ENCODE peak calls at places on chromosome 14, in nine cellular contexts. C is cardiac muscle cell; V is foreskin keratinocyte; R is effector memory CD4-positive, alpha-beta T cell; A is right lobe of liver; G is HAP-1; W is uterus; X is OCI-LY7; L is body of pancreas. J is an unnamed sample.

GRCh38 chr14:60648934-60649814 is at the start of gene SIX1:
- DNase-seq in C (peak; percentile 90), V (no peak), R (no peak), A (no peak), G (peak; percentile 89), W (peak; percentile 54), X (no peak), L (peak; percentile 71), J (no peak)

GRCh38 chr14:21205026-21205677 is 49.3 kb upstream of the OR5AU1 start:
- DNase-seq in C (no peak), V (no peak), R (no peak), A (no peak), G (no peak), W (no peak), X (no peak), L (no peak), J (no peak)

GRCh38 chr14:61034416-61035100 is 53.5 kb downstream of the SLC38A6 start:
- DNase-seq in C (no peak), V (no peak), R (no peak), A (no peak), G (no peak), W (no peak), X (peak; percentile 79), L (peak; percentile 6), J (no peak)

GRCh38 chr14:69345402-69345801 is 52.7 kb downstream of the ERH start:
- DNase-seq in C (no peak), V (no peak), R (no peak), A (no peak), G (no peak), W (no peak), X (no peak), L (no peak), J (no peak)

GRCh38 chr14:102086346-102086971 is 385 bp downstream of the HSP90AA1 start:
- DNase-seq in C (peak; percentile 64), V (no peak), R (peak; percentile 59), A (no peak), G (peak; percentile 43), W (peak; percentile 51), X (peak; percentile 70), L (peak; percentile 70), J (no peak)

GRCh38 chr14:20419404-20419803 is 6.1 kb upstream of the TEP1 start:
- DNase-seq in C (no peak), V (no peak), R (no peak), A (no peak), G (no peak), W (no peak), X (no peak), L (no peak), J (no peak)

GRCh38 chr14:106840258-106840657 is 1313.9 kb downstream of the TMEM121 start:
- DNase-seq in C (no peak), V (no peak), R (no peak), A (no peak), G (no peak), W (no peak), X (peak; percentile 74), L (no peak), J (no peak)

GRCh38 chr14:23402296-23403138 is 5.6 kb downstream of the MYH6 start:
- DNase-seq in C (peak; percentile 33), V (no peak), R (no peak), A (no peak), G (no peak), W (no peak), X (no peak), L (no peak), J (no peak)

GRCh38 chr14:55297611-55298323 is 26.5 kb downstream of the FBXO34 start:
- DNase-seq in C (no peak), V (peak; percentile 67), R (no peak), A (no peak), G (no peak), W (no peak), X (peak; percentile 19), L (peak; percentile 69), J (no peak)

GRCh38 chr14:89304972-89305703 is 111.9 kb downstream of the FOXN3 start:
- DNase-seq in C (no peak), V (no peak), R (no peak), A (no peak), G (peak; percentile 83), W (peak; percentile 39), X (peak; percentile 58), L (no peak), J (no peak)

GRCh38 chr14:21097616-21098133 is 780 bp downstream of the ZNF219 start:
- DNase-seq in C (peak; percentile 62), V (no peak), R (no peak), A (no peak), G (peak; percentile 69), W (peak; percentile 41), X (peak; percentile 37), L (peak; percentile 56), J (no peak)

DNA sequence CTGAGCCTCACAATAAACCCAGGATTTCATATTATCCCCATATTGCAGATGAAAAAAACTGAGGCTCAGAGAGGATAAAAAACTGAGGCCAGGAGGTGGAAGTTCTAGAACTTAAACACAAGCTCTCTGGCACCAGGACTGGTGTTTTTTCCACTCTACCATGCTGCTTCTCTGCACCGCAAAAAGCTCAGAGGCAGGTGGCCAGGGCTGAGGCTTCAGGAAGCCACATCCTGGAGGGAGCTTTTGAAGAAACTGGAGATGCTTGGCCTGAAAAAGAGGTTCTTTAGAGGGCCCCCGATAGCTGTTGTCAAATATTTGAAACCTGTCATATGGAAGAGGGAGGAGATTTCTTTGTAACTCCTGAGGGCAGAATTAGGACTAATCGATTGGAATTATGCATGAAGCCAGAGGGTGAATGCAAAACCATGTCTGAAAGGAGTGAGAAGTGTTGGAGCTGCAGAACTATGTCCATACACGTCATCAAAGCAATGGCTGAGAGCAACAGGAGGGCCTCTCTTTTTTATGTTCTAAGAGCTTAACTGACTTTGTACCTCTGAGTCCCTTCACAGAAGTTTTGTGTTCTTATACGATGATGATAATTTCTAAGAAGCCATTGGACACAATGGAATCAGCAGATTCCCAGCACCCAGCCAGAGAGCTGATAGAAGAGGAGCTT is 448.6 kb downstream of the FUT8 start:
- DNase-seq in C (no peak), V (no peak), R (no peak), A (no peak), G (no peak), W (no peak), X (no peak), L (no peak), J (no peak)
- H3K4me1 ChIP-seq in C (no peaks in the 10 kb centered on the region), V (no peaks in the 10 kb centered on the region), R (peaks cover 19% of the 10 kb centered on the region), A (no peaks in the 10 kb centered on the region), G (no peaks in the 10 kb centered on the region), W (no peaks in the 10 kb centered on the region), X (no peaks in the 10 kb centered on the region), L (peaks cover 12% of the 10 kb centered on the region), J (no peaks in the 10 kb centered on the region)

GRCh38 chr14:77303417-77304156 is 17.1 kb downstream of the POMT2 start:
- DNase-seq in C (no peak), V (peak; percentile 94), R (no peak), A (no peak), G (peak; percentile 53), W (no peak), X (no peak), L (no peak), J (no peak)
- H3K4me1 ChIP-seq in C (peaks cover 3% of the 10 kb centered on the region), V (peaks cover 31% of the 10 kb centered on the region), R (no peaks in the 10 kb centered on the region), A (no peaks in the 10 kb centered on the region), G (peaks cover 11% of the 10 kb centered on the region), W (peaks cover 6% of the 10 kb centered on the region), X (no peaks in the 10 kb centered on the region), L (peaks cover 9% of the 10 kb centered on the region), J (no peaks in the 10 kb centered on the region)

GRCh38 chr14:64503434-64504309 is at the start of gene ZBTB25:
- DNase-seq in C (peak; percentile 95), V (peak; percentile 81), R (peak; percentile 99), A (peak; percentile 90), G (peak; percentile 94), W (peak; percentile 89), X (peak; percentile 92), L (peak; percentile 92), J (peak; percentile 48)

GRCh38 chr14:64502476-64503183 is 1.0 kb downstream of the ZBTB25 start:
- DNase-seq in C (peak; percentile 24), V (peak; percentile 81), R (no peak), A (peak; percentile 51), G (peak; percentile 43), W (no peak), X (peak; percentile 48), L (peak; percentile 51), J (no peak)

GRCh38 chr14:64504897-64505771 is 564 bp downstream of the ZBTB1 start:
- DNase-seq in C (peak; percentile 94), V (peak; percentile 81), R (peak; percentile 74), A (peak; percentile 89), G (peak; percentile 93), W (peak; percentile 86), X (peak; percentile 93), L (peak; percentile 90), J (peak; percentile 57)

GRCh38 chr14:64503184-64503433 is 529 bp downstream of the ZBTB25 start:
- DNase-seq in C (peak; percentile 29), V (no peak), R (no peak), A (no peak), G (no peak), W (no peak), X (no peak), L (no peak), J (no peak)

GRCh38 chr14:64504310-64504896 is at the start of gene ZBTB1:
- DNase-seq in C (peak; percentile 88), V (peak; percentile 78), R (peak; percentile 77), A (peak; percentile 86), G (peak; percentile 86), W (peak; percentile 78), X (peak; percentile 87), L (peak; percentile 83), J (peak; percentile 41)
- H3K4me1 ChIP-seq in C (peaks cover 29% of the 10 kb centered on the region), V (peaks cover 34% of the 10 kb centered on the region), R (peaks cover 47% of the 10 kb centered on the region), A (no peaks in the 10 kb centered on the region), G (peaks cover 30% of the 10 kb centered on the region), W (peaks cover 6% of the 10 kb centered on the region), X (peaks cover 58% of the 10 kb centered on the region), L (peaks cover 57% of the 10 kb centered on the region), J (peaks cover 2% of the 10 kb centered on the region)

GRCh38 chr14:95496111-95496681 is 20.3 kb downstream of the SYNE3 start:
- DNase-seq in C (peak; percentile 29), V (no peak), R (no peak), A (no peak), G (no peak), W (no peak), X (no peak), L (no peak), J (no peak)

GRCh38 chr14:95493976-95494375 is 22.5 kb downstream of the SYNE3 start:
- DNase-seq in C (no peak), V (no peak), R (no peak), A (no peak), G (no peak), W (no peak), X (no peak), L (no peak), J (no peak)

GRCh38 chr14:95495538-95496025 is 20.9 kb downstream of the SYNE3 start:
- DNase-seq in C (no peak), V (peak; percentile 54), R (peak; percentile 14), A (no peak), G (no peak), W (no peak), X (peak; percentile 87), L (no peak), J (no peak)

GRCh38 chr14:95494456-95494855 is 22.0 kb downstream of the SYNE3 start:
- DNase-seq in C (no peak), V (no peak), R (no peak), A (no peak), G (no peak), W (no peak), X (no peak), L (no peak), J (no peak)

DNA sequence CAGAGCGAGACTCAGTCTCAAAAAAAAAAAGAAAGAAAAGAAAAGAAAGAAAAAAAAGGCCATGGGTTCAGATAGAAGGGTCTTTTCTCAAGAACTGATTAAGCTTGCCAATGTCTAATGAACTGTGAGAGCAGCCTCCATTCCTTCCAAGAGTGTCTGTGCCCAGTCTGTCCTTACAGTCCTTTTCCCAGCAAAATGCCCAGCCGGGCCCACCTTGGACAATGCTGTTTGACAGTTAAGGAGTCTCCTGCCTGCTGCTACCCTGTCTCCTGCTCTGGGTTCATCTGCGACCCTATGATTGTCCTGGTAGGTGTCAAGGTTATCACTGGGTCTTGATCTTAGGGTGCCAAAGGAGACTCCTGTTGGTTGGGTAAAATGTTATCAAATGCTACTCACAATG is 21.4 kb downstream of the SYNE3 start:
- DNase-seq in C (no peak), V (no peak), R (no peak), A (no peak), G (no peak), W (no peak), X (no peak), L (no peak), J (no peak)
- H3K4me1 ChIP-seq in C (peaks cover 31% of the 10 kb centered on the region), V (peaks cover 19% of the 10 kb centered on the region), R (peaks cover 25% of the 10 kb centered on the region), A (no peaks in the 10 kb centered on the region), G (no peaks in the 10 kb centered on the region), W (peaks cover 22% of the 10 kb centered on the region), X (peaks cover 64% of the 10 kb centered on the region), L (peaks cover 2% of the 10 kb centered on the region), J (no peaks in the 10 kb centered on the region)